ENCODE peak calls at places on chromosomes 12 and 14, in five cellular contexts. W is adrenal gland; B is Peyer's patch; A is NT2/D1; R is CD8-positive, alpha-beta memory T cell. M is an unnamed sample. For H3K36me3, the result is how much of the 10 kb centered on the place peaks cover.

GRCh38 chr12:97322388-97322787 is 140.2 kb upstream of the RMST start:
- DNase-seq in R (no peak), W (no peak), B (no peak), A (no peak), M (no peak)

GRCh38 chr12:49471557-49471956 is 67.3 kb upstream of the KCNH3 start:
- DNase-seq in W (no peak), A (no peak), R (no peak), B (no peak), M (no peak)

GRCh38 chr14:103123634-103124500 is 606 bp downstream of the TNFAIP2 start:
- DNase-seq in R (no peak), A (no peak), B (no peak), W (peak), M (peak)

GRCh38 chr12:132040906-132041606 is 91.3 kb downstream of the EP400 start:
- DNase-seq in A (no peak), B (no peak), R (no peak), W (no peak), M (no peak)

GRCh38 chr14:62691613-62692489 is 353.4 kb downstream of the KCNH5 start:
- DNase-seq in B (peak), W (peak), A (no peak), R (no peak), M (no peak)

GRCh38 chr14:23057757-23058653 is 685 bp upstream of the CDH24 start:
- DNase-seq in A (peak), R (peak), W (peak), B (peak), M (peak)

GRCh38 chr12:94643585-94643984 is 6.8 kb downstream of the TMCC3 start:
- DNase-seq in B (peak), R (no peak), W (peak), A (no peak), M (peak)

GRCh38 chr12:105948331-105948730 is 190.4 kb downstream of the NUAK1 start:
- DNase-seq in B (no peak), W (no peak), R (no peak), A (no peak), M (no peak)

GRCh38 chr14:32259368-32260013 is 56.4 kb upstream of the RNU6-8 start:
- DNase-seq in A (no peak), B (peak), R (no peak), W (peak), M (no peak)

GRCh38 chr12:41932028-41932427 is 212.6 kb downstream of the GXYLT1 start:
- DNase-seq in B (no peak), R (no peak), W (no peak), A (no peak), M (no peak)

GRCh38 chr14:69804902-69805301 is 7.9 kb upstream of the SLC10A1 start:
- DNase-seq in R (no peak), A (no peak), W (no peak), B (no peak), M (no peak)

GRCh38 chr14:53529519-53529918 is 376.4 kb upstream of the DDHD1 start:
- DNase-seq in A (no peak), W (no peak), R (no peak), B (no peak), M (no peak)

GRCh38 chr12:55067701-55068100 is 47.9 kb downstream of the NEUROD4 start:
- DNase-seq in W (no peak), R (no peak), B (no peak), A (no peak), M (no peak)

GRCh38 chr14:93531644-93532043 is 100.9 kb downstream of the UNC79 start:
- DNase-seq in R (no peak), W (no peak), B (no peak), A (no peak), M (no peak)

GRCh38 chr12:94185801-94186200 is 37.4 kb downstream of the PLXNC1 start:
- DNase-seq in A (no peak), R (no peak), W (no peak), B (no peak), M (no peak)

GRCh38 chr14:73785834-73786631 is 65.6 kb upstream of the PTGR2 start:
- DNase-seq in W (peak), R (peak), B (peak), A (no peak), M (peak)

GRCh38 chr14:93375673-93376156 is 28.7 kb downstream of the COX8C start:
- DNase-seq in B (peak), A (no peak), R (no peak), W (no peak), M (no peak)

GRCh38 chr14:68168460-68169109 is 349.0 kb downstream of the RAD51B start:
- DNase-seq in B (no peak), R (no peak), W (no peak), A (no peak), M (no peak)

GRCh38 chr12:25775968-25776367 is 182.5 kb upstream of the RASSF8 start:
- DNase-seq in W (no peak), R (no peak), B (no peak), A (no peak), M (no peak)

GRCh38 chr14:73744175-73744867 is 30.1 kb upstream of the PNMA1 start:
- DNase-seq in W (peak), A (no peak), R (no peak), B (peak), M (no peak)

GRCh38 chr12:27319394-27319793 is 13.2 kb upstream of the BMAL2 start:
- DNase-seq in B (no peak), A (no peak), W (no peak), R (no peak), M (no peak)

GRCh38 chr12:74791365-74791764 is 253.7 kb downstream of the ATXN7L3B start:
- DNase-seq in A (no peak), R (no peak), W (no peak), B (no peak), M (no peak)

GRCh38 chr14:89418452-89418851 is 1.4 kb upstream of the FOXN3 start:
- DNase-seq in B (no peak), W (no peak), R (no peak), A (no peak), M (no peak)
- H3K4me3 ChIP-seq in B (no peak), W (no peak), R (no peak), A (peak), M (peak)

GRCh38 chr12:46244997-46245396 is 23.8 kb downstream of the SLC38A1 start:
- DNase-seq in R (no peak), B (no peak), A (no peak), W (no peak), M (no peak)

GRCh38 chr12:46240436-46240835 is 28.4 kb downstream of the SLC38A1 start:
- DNase-seq in W (no peak), A (no peak), B (no peak), R (no peak), M (no peak)

GRCh38 chr12:46246021-46246700 is 22.7 kb downstream of the SLC38A1 start:
- DNase-seq in W (no peak), B (no peak), R (peak), A (no peak), M (no peak)

GRCh38 chr12:46242569-46242968 is 26.3 kb downstream of the SLC38A1 start:
- DNase-seq in R (no peak), A (no peak), W (no peak), B (no peak), M (no peak)

GRCh38 chr12:46244273-46244672 is 24.6 kb downstream of the SLC38A1 start:
- DNase-seq in A (no peak), B (no peak), W (no peak), R (no peak), M (no peak)
- H3K36me3 ChIP-seq in A (under half), B (under half), W (under half), R (under half), M (under half)

DNA sequence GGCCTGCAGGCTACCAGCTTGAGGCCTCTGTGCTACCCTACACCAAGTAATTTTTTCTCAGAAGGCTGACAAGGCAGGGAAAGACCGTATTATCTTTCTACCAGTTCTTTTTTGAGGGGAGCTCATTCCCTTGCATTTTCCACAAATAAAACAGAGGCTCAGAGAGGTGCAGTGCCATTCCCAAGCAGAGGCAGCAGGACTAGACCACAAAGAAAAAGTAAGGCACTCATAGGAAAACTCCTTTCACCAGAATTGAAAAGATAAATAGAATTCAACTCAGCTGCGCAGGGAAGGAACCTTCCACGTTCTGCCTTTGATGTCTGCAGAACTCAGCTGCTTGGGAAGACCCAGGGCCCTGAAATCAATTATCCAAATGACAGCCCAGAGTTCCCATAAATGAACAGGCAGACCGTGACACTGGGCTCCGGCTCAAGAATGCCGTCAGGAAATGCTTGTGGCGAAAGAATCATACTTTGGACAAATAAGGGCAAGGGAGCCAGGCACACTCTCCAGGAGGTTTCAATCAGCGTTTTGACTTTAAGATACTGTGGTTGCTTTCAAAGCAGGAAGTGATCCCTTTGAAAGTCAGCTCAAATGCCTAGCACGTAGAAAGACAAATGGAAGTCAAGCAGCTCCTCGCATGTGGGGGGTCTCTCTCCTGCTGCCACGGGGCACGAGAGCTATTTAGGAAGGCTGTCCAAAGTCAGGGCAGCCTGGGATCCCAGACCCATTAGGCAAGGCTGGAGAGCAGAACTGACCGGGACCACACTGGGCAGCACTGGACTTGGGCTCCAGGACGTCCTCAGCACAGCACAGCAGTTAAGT is 14.0 kb downstream of the KCTD10 start:
- DNase-seq in A (no peak), B (peak), W (peak), R (no peak), M (peak)
- H3K4me3 ChIP-seq in A (no peak), B (peak), W (no peak), R (no peak), M (peak)

GRCh38 chr12:124335426-124336183 is 40.7 kb downstream of the RFLNA start:
- DNase-seq in A (no peak), W (no peak), R (no peak), B (no peak), M (no peak)
- H3K36me3 ChIP-seq in A (half or more), W (half or more), R (under half), B (half or more), M (half or more)

DNA sequence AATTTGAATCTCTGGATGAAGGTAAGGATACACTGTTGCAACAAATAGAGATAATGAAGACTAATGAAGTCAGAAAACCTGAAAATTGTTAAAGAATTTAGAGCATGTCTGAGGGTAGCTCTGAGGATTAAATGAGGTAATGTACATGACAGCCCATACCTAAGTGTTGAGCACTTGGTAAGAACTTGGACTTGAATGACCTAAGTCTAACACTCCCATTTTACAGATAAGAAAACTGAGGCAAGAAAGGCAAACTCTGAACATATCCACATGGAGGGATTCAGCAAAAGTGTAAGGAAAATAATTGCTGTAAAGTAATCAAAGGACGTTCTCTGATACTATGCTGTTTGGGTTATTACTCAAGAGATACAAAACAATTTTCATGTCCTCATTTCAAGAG is 29.0 kb downstream of the PTPRB start:
- DNase-seq in A (no peak), W (no peak), R (no peak), B (no peak), M (no peak)
- H3K4me3 ChIP-seq in A (no peak), W (no peak), R (no peak), B (no peak), M (peak)

DNA sequence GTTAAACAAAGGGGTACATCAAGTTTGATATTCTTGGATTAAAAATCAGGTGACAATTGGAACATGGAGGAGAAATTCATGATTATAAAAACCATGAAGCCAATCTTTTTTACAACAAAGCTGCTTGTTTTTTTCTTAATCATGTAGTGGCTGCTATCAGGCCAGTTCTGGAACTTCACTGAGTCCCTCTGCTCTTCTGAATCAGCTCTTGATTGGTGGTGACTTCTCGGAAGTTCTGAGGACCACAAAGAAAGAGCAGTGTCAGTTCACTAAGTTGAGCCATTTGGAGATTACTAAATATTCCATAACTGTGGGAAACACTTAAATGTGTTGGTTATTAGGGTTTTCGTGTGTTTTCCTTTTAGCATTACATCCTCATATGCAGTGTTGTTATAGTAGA is 8.5 kb downstream of the EIF4B start:
- DNase-seq in W (no peak), B (no peak), A (no peak), R (no peak), M (no peak)
- H3K36me3 ChIP-seq in W (under half), B (under half), A (half or more), R (under half), M (half or more)

GRCh38 chr12:128802756-128803155 is 21.0 kb downstream of the SLC15A4 start:
- DNase-seq in B (no peak), W (no peak), R (no peak), A (no peak), M (no peak)
- H3K4me3 ChIP-seq in B (no peak), W (no peak), R (no peak), A (no peak), M (no peak)

GRCh38 chr12:123180171-123180570 is 29.3 kb upstream of the PITPNM2 start:
- DNase-seq in A (no peak), R (no peak), W (no peak), B (no peak), M (no peak)
- H3K36me3 ChIP-seq in A (half or more), R (under half), W (under half), B (under half), M (under half)

M was measured in lower lobe of right lung.